ENCODE peak calls at places on chromosomes 1 and 21, in four cellular contexts. One of them, this sample, is unnamed.

GRCh38 chr21:10463156-10463555 is 58.2 kb upstream of the TPTE start:
- DNase-seq in SK-N-SH: no peak
- DNase-seq in gastrocnemius medialis: no peak
- DNase-seq in kidney epithelial cell: no peak
- DNase-seq in this sample: no peak

GRCh38 chr1:53091841-53092645 is 30.0 kb downstream of the PODN start:
- DNase-seq in SK-N-SH: no peak
- DNase-seq in gastrocnemius medialis: no peak
- DNase-seq in kidney epithelial cell: no peak
- DNase-seq in this sample: no peak

GRCh38 chr1:41673355-41673754 is 188.9 kb upstream of the EDN2 start:
- DNase-seq in SK-N-SH: no peak
- DNase-seq in gastrocnemius medialis: no peak
- DNase-seq in kidney epithelial cell: no peak
- DNase-seq in this sample: no peak

GRCh38 chr21:33791058-33791457 is 124.5 kb downstream of the ATP5PO start:
- DNase-seq in SK-N-SH: no peak
- DNase-seq in gastrocnemius medialis: no peak
- DNase-seq in kidney epithelial cell: no peak
- DNase-seq in this sample: no peak

GRCh38 chr21:33258475-33258874 is 7.7 kb upstream of the IL10RB start:
- DNase-seq in SK-N-SH: no peak
- DNase-seq in gastrocnemius medialis: no peak
- DNase-seq in kidney epithelial cell: no peak
- DNase-seq in this sample: no peak

GRCh38 chr21:35020446-35020845 is 28.7 kb downstream of the RUNX1 start:
- DNase-seq in SK-N-SH: no peak
- DNase-seq in gastrocnemius medialis: no peak
- DNase-seq in kidney epithelial cell: no peak
- DNase-seq in this sample: no peak

GRCh38 chr1:183757061-183757460 is 47.9 kb upstream of the RGL1 start:
- DNase-seq in SK-N-SH: no peak
- DNase-seq in gastrocnemius medialis: no peak
- DNase-seq in kidney epithelial cell: peak; percentile 44
- DNase-seq in this sample: no peak

GRCh38 chr1:26360807-26361604 is 7.1 kb upstream of the CRYBG2 start:
- DNase-seq in SK-N-SH: peak; percentile 54
- DNase-seq in gastrocnemius medialis: no peak
- DNase-seq in kidney epithelial cell: no peak
- DNase-seq in this sample: no peak

GRCh38 chr1:110579460-110579859 is 26.7 kb downstream of the KCNA2 start:
- DNase-seq in SK-N-SH: no peak
- DNase-seq in gastrocnemius medialis: no peak
- DNase-seq in kidney epithelial cell: no peak
- DNase-seq in this sample: peak; percentile 52

GRCh38 chr1:172246521-172247390 is 173.7 kb upstream of the C1orf105 start:
- DNase-seq in SK-N-SH: no peak
- DNase-seq in gastrocnemius medialis: no peak
- DNase-seq in kidney epithelial cell: no peak
- DNase-seq in this sample: no peak

GRCh38 chr1:12063141-12064072 is at the start of gene TNFRSF8:
- DNase-seq in SK-N-SH: peak; percentile 56
- DNase-seq in gastrocnemius medialis: no peak
- DNase-seq in kidney epithelial cell: no peak
- DNase-seq in this sample: no peak

GRCh38 chr1:3033795-3034100 is 12.5 kb downstream of the ACTRT2 start:
- DNase-seq in SK-N-SH: no peak
- DNase-seq in gastrocnemius medialis: no peak
- DNase-seq in kidney epithelial cell: no peak
- DNase-seq in this sample: no peak

GRCh38 chr1:47804127-47804526 is 193.1 kb downstream of the TRABD2B start:
- DNase-seq in SK-N-SH: peak; percentile 67
- DNase-seq in gastrocnemius medialis: no peak
- DNase-seq in kidney epithelial cell: no peak
- DNase-seq in this sample: no peak

GRCh38 chr1:159867322-159868064 is 5.0 kb upstream of the VSIG8 start:
- DNase-seq in SK-N-SH: no peak
- DNase-seq in gastrocnemius medialis: no peak
- DNase-seq in kidney epithelial cell: peak; percentile 51
- DNase-seq in this sample: no peak

GRCh38 chr1:208896768-208897167 is 652.6 kb upstream of the PLXNA2 start:
- DNase-seq in SK-N-SH: no peak
- DNase-seq in gastrocnemius medialis: no peak
- DNase-seq in kidney epithelial cell: no peak
- DNase-seq in this sample: no peak

GRCh38 chr1:13538832-13539231 is 25.0 kb upstream of the LRRC38 start:
- DNase-seq in SK-N-SH: no peak
- DNase-seq in gastrocnemius medialis: no peak
- DNase-seq in kidney epithelial cell: no peak
- DNase-seq in this sample: no peak

GRCh38 chr1:21761052-21761451 is 21.9 kb downstream of the USP48 start:
- DNase-seq in SK-N-SH: no peak
- DNase-seq in gastrocnemius medialis: no peak
- DNase-seq in kidney epithelial cell: no peak
- DNase-seq in this sample: no peak

DNA sequence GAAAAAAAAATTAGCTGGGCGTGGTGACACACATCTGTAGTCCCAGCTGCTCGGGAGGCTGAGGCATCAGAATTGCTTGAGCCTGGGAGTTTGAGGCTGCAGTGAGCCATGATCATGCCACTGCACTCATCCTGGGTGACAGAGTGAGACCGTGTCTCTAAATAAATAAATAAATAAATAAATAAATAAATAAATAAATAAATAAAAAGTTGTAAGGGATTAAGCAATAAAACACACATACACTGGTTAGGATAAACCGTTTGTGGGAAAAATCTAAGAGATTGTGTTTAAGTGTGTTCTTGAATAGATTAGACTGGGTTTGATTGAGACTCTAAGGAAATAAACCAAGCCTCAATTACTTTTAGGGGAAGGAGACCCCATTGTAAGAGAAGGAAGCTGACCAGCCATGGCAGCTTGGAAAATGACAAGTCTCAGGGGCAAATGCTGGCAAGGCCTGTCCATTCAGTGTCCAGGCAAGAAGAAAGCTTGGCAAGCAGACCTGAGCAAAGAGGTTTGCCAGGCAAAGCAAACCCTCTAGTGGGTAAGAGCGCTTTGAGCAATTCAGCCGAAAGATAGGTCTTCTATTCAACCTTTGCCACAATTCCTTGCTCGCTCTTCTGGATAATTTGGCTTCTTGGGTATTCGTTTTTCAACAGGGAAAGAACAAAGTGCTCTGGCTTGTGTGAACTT is 106.9 kb upstream of the SERBP1 start:
- DNase-seq in SK-N-SH: no peak
- DNase-seq in gastrocnemius medialis: no peak
- DNase-seq in kidney epithelial cell: no peak
- DNase-seq in this sample: no peak
- TF ChIP-seq CTCF in SK-N-SH: no peak
- TF ChIP-seq CTCF in gastrocnemius medialis: no peak
- TF ChIP-seq CTCF in kidney epithelial cell: no peak
- TF ChIP-seq CTCF in this sample: no peak

GRCh38 chr1:56866656-56867055 is 12.1 kb downstream of the C8A start:
- DNase-seq in SK-N-SH: no peak
- DNase-seq in gastrocnemius medialis: no peak
- DNase-seq in kidney epithelial cell: no peak
- DNase-seq in this sample: no peak

GRCh38 chr1:56872597-56872996 is 18.0 kb downstream of the C8A start:
- DNase-seq in SK-N-SH: no peak
- DNase-seq in gastrocnemius medialis: no peak
- DNase-seq in kidney epithelial cell: no peak
- DNase-seq in this sample: no peak

GRCh38 chr1:56867491-56867890 is 12.9 kb downstream of the C8A start:
- DNase-seq in SK-N-SH: no peak
- DNase-seq in gastrocnemius medialis: no peak
- DNase-seq in kidney epithelial cell: no peak
- DNase-seq in this sample: no peak

GRCh38 chr1:56864430-56864829 is 9.8 kb downstream of the C8A start:
- DNase-seq in SK-N-SH: no peak
- DNase-seq in gastrocnemius medialis: no peak
- DNase-seq in kidney epithelial cell: peak; percentile 5
- DNase-seq in this sample: no peak

DNA sequence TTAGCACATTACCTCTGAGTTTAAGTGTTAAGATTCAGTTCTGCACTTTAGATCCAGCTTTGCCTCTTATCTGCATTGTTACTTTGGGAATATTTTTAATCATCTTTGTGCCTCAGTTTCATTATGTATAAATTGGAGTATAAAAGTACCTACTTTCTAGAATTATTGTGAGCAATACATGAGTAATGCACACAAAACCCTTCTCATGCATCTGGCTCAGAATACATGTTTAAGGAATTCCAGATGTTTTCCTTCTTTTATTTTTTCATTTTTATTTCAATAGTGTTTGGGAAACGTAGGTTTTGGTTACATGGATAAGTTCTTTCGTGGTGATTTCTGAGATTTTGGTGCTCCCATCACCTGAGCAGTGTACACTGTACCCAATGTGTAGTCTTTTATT is 14.2 kb downstream of the C8A start:
- DNase-seq in SK-N-SH: no peak
- DNase-seq in gastrocnemius medialis: no peak
- DNase-seq in kidney epithelial cell: no peak
- DNase-seq in this sample: no peak
- TF ChIP-seq CTCF in SK-N-SH: no peak
- TF ChIP-seq CTCF in gastrocnemius medialis: no peak
- TF ChIP-seq CTCF in kidney epithelial cell: no peak
- TF ChIP-seq CTCF in this sample: no peak

DNA sequence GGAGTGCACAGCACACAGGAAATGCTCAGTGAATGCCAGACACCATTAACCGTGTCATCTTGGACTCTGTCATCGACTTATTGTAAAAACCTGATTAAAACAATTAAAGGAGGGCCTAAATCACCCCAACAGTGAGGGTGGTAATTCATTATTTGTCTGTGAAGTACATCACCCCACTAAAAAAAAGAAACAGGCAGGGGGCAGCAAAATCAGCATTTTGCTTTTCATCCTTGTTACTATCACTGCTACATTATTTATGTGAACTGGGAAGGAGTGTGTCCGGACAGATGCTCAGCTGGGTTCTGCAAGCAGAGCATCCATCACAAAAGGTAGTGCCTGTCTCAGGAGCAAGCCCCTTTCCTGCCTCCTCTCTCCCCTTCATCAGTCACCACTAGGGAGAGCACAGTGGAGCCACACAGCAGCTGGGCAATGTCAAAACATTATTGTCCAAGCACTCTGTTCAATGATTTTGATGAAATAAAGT is 98.5 kb downstream of the RERE start:
- DNase-seq in SK-N-SH: peak; percentile 45
- DNase-seq in gastrocnemius medialis: no peak
- DNase-seq in kidney epithelial cell: no peak
- DNase-seq in this sample: no peak
- TF ChIP-seq CTCF in SK-N-SH: peak; percentile 43
- TF ChIP-seq CTCF in gastrocnemius medialis: peak; percentile 11
- TF ChIP-seq CTCF in kidney epithelial cell: no peak
- TF ChIP-seq CTCF in this sample: peak; percentile 33

GRCh38 chr1:98260839-98261238 is 340.0 kb upstream of the DPYD start:
- DNase-seq in SK-N-SH: no peak
- DNase-seq in gastrocnemius medialis: no peak
- DNase-seq in kidney epithelial cell: no peak
- DNase-seq in this sample: no peak
- TF ChIP-seq CTCF in SK-N-SH: no peak
- TF ChIP-seq CTCF in gastrocnemius medialis: no peak
- TF ChIP-seq CTCF in kidney epithelial cell: no peak
- TF ChIP-seq CTCF in this sample: no peak

GRCh38 chr1:197998110-197998509 is 80.9 kb downstream of the LHX9 start:
- DNase-seq in SK-N-SH: no peak
- DNase-seq in gastrocnemius medialis: no peak
- DNase-seq in kidney epithelial cell: no peak
- DNase-seq in this sample: no peak
- TF ChIP-seq CTCF in SK-N-SH: no peak
- TF ChIP-seq CTCF in gastrocnemius medialis: no peak
- TF ChIP-seq CTCF in kidney epithelial cell: no peak
- TF ChIP-seq CTCF in this sample: no peak

DNA sequence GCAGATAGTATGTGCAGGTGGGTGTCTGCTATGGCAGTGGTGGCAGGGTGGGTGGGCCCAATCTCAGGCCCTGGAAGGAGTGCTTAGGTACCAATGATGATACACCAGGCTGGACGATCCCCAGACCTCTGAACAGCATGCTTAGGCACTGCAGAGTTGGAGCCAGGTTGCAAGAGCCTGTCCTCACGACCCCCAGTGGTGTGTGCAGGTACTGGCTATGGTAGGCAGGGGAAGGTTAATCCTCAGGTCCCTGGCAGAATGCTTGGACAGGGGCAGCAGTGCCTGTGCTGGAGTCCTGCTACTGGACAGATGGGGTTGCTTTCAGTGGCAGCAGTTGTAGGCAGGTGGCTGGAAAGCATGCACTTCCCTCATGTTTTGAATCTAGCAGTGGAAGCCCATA is 100.5 kb upstream of the NEK7 start:
- DNase-seq in SK-N-SH: peak; percentile 2
- DNase-seq in gastrocnemius medialis: no peak
- DNase-seq in kidney epithelial cell: no peak
- DNase-seq in this sample: no peak
- TF ChIP-seq CTCF in SK-N-SH: peak; percentile 31
- TF ChIP-seq CTCF in gastrocnemius medialis: no peak
- TF ChIP-seq CTCF in kidney epithelial cell: peak; percentile 15
- TF ChIP-seq CTCF in this sample: peak; percentile 31

GRCh38 chr1:154353966-154354365 is 28.6 kb downstream of the ATP8B2 start:
- DNase-seq in SK-N-SH: no peak
- DNase-seq in gastrocnemius medialis: no peak
- DNase-seq in kidney epithelial cell: no peak
- DNase-seq in this sample: no peak
- TF ChIP-seq CTCF in SK-N-SH: no peak
- TF ChIP-seq CTCF in gastrocnemius medialis: no peak
- TF ChIP-seq CTCF in kidney epithelial cell: no peak
- TF ChIP-seq CTCF in this sample: no peak

This sample was measured in type B pancreatic cell.